ENCODE peak calls at places on chromosomes 12 and 14, in eight cellular contexts. W, B, O, S, D, N, E and T are unnamed samples.

GRCh38 chr14:95248422-95248821 is 71.3 kb downstream of the CLMN start:
- DNase-seq in N (peak), D (no peak), B (no peak), E (no peak), O (no peak), S (no peak), W (no peak), T (no peak)

GRCh38 chr14:34457186-34457585 is 4.9 kb downstream of the SPTSSA start:
- DNase-seq in D (no peak), B (no peak), N (no peak), O (no peak), E (no peak), W (no peak), S (no peak), T (no peak)

GRCh38 chr12:113185180-113186032 is at the start of the genes DDX54 and RITA1:
- DNase-seq in D (peak), B (peak), O (peak), S (peak), N (peak), W (no peak), E (peak), T (no peak)

GRCh38 chr12:75389706-75390105 is 1.2 kb upstream of the GLIPR1L2 start:
- DNase-seq in W (no peak), D (no peak), B (no peak), O (no peak), S (no peak), E (no peak), N (no peak), T (no peak)

GRCh38 chr12:31224768-31225448 is 101.0 kb downstream of the SINHCAF start:
- DNase-seq in S (no peak), D (no peak), N (no peak), E (no peak), B (no peak), O (no peak), W (no peak), T (no peak)

GRCh38 chr12:19688489-19688888 is 249.2 kb downstream of the AEBP2 start:
- DNase-seq in O (peak), N (no peak), B (no peak), S (no peak), W (no peak), D (no peak), E (no peak), T (no peak)

GRCh38 chr12:42372154-42372791 is 46.3 kb downstream of the PPHLN1 start:
- DNase-seq in E (peak), N (no peak), O (no peak), D (no peak), S (no peak), W (peak), B (peak), T (peak)

GRCh38 chr12:7937867-7938506 is 2.0 kb upstream of the SLC2A3 start:
- DNase-seq in W (no peak), E (peak), B (no peak), D (no peak), N (no peak), S (no peak), O (peak), T (no peak)

GRCh38 chr14:102795060-102795925 is 18.0 kb downstream of the TRAF3 start:
- DNase-seq in O (peak), D (no peak), N (peak), W (peak), S (no peak), E (peak), B (peak), T (peak)

GRCh38 chr12:126219654-126220279 is 1154.5 kb downstream of the AACS start:
- DNase-seq in S (no peak), N (no peak), D (no peak), B (no peak), E (no peak), W (no peak), O (peak), T (no peak)

GRCh38 chr14:52692248-52692962 is 3.0 kb downstream of the ERO1A start:
- DNase-seq in N (no peak), W (no peak), B (no peak), O (no peak), D (no peak), E (peak), S (no peak), T (no peak)

GRCh38 chr14:34212574-34212973 is 249.5 kb downstream of the SPTSSA start:
- DNase-seq in E (no peak), O (no peak), D (no peak), W (no peak), S (no peak), B (no peak), N (no peak), T (no peak)

GRCh38 chr14:88233915-88234314 is 89.2 kb downstream of the KCNK10 start:
- DNase-seq in N (no peak), E (peak), B (peak), S (no peak), D (no peak), W (no peak), O (no peak), T (no peak)

GRCh38 chr12:4120316-4120920 is 153.1 kb upstream of the CCND2 start:
- DNase-seq in W (no peak), E (no peak), B (no peak), O (peak), S (no peak), N (no peak), D (no peak), T (no peak)

GRCh38 chr12:47757840-47758583 is 668 bp downstream of the RAPGEF3 start:
- DNase-seq in S (no peak), W (no peak), D (peak), E (peak), B (no peak), N (no peak), O (peak), T (no peak)

GRCh38 chr12:47754126-47754525 is 4.6 kb downstream of the RAPGEF3 start:
- DNase-seq in N (no peak), W (no peak), B (no peak), S (no peak), E (no peak), O (no peak), D (no peak), T (no peak)

GRCh38 chr12:47757360-47757839 is 1.3 kb downstream of the RAPGEF3 start:
- DNase-seq in O (no peak), S (no peak), N (no peak), D (no peak), E (no peak), B (no peak), W (no peak), T (no peak)

GRCh38 chr12:47754881-47755280 is 3.8 kb downstream of the RAPGEF3 start:
- DNase-seq in D (no peak), B (peak), N (no peak), O (peak), W (no peak), S (no peak), E (peak), T (no peak)

DNA sequence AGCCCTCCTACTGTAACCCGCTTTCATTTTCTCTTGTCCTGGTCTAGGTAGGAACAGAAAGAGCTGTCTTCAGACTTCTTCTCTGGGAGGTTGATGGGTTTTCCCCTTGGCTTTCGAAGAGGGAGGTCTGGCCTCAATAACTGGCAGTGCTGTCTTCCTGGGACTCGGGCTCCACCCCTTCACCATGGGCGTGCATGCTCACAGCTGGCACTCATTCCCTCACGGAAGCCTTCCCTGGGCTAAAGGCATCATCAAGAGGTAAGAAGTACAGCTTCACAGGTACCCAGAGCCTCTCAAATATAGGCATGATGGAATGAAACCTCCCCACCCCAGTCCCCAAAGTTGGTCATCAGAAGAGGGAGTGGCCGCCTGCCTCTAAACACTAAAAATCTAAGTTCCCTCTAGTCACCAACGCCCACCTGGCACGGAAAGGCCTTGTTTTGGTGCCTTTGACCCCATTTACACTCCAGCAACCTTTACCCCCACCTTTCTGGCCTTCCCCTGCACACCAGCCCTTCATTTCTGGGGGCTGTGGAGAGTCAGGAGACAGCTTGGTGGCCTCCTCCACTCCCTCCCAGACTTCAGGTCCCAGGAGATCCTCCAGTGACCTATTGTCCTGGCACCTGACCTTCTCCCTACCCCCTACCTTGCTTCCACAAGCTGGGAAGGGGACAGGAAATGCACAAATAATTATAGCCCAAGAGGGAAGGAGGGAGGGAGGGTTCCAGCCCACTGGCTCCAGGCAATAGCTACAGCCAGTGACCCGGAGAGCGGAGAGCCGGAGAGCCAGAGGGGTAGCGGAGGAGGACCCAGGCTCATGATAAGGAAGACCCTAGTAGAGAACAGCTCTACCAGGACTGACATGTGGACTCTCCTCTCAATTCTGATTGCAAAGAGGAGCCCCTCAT is 2.8 kb downstream of the RAPGEF3 start:
- DNase-seq in D (no peak), W (no peak), O (peak), E (no peak), B (peak), S (no peak), N (no peak), T (no peak)
- TF ChIP-seq CTCF in D (no peak), W (no peak), O (no peak), E (no peak), B (no peak), S (no peak), N (no peak), T (no peak)

DNA sequence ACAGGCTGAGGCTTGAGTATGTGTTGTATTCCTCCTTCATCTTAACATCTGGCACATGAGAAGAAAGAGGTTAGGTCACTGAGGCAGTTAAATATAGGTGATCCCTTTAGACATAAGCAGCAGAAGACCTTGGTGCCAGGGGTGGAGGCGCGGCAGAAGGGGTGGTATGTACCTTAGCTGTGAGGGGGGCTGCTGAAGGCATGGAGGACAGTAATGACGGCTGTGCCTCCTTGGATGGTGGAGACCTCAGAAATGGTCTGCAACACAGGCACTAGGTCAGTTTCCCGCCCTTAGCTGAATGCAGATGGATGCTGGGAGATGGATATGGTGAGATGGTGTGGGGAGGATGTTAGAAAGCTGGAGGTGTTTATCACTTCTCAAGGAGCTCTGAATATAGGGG is 1.5 kb upstream of the PNMA1 start:
- DNase-seq in E (no peak), N (no peak), B (no peak), W (no peak), O (peak), D (no peak), S (no peak), T (no peak)
- H3K4me3 ChIP-seq in E (no peak), N (no peak), B (no peak), W (no peak), O (no peak), D (no peak), S (no peak), T (no peak)

DNA sequence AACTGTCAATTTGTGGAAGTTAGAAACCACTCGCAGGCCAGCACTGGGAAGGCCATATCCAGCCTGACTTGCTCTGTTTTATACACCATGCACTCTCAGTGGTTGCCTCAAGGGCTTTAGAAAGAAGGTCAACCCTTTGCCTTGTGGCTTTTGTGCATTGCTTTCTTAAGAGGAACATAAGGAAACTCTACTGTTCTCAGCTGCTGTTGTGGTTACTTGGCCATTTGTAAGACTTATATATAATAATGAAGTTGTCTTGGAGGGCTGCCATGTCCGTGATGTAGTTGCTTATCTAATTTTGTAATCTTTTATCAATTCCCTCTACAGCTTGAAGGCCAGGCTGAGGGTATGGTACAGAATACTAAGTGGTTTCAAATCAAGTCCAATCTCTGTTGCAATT is 637.8 kb downstream of the DIO2 start:
- DNase-seq in O (no peak), B (no peak), N (no peak), S (peak), D (no peak), W (no peak), E (no peak), T (no peak)
- TF ChIP-seq CTCF in O (no peak), B (no peak), N (no peak), S (no peak), D (no peak), W (no peak), E (no peak), T (no peak)

GRCh38 chr12:57091633-57092528 is 3.0 kb downstream of the NAB2 start:
- DNase-seq in W (no peak), O (peak), B (no peak), E (no peak), N (no peak), D (no peak), S (no peak), T (no peak)

GRCh38 chr12:57092876-57093411 is 4.0 kb downstream of the NAB2 start:
- DNase-seq in S (no peak), N (no peak), E (no peak), O (peak), D (no peak), W (no peak), B (no peak), T (no peak)

GRCh38 chr12:57092529-57092862 is 3.6 kb downstream of the NAB2 start:
- DNase-seq in O (peak), B (no peak), W (no peak), S (no peak), D (no peak), N (no peak), E (no peak), T (no peak)

GRCh38 chr12:57094194-57095160 is 5.6 kb downstream of the NAB2 start:
- DNase-seq in E (no peak), D (no peak), W (no peak), O (peak), B (no peak), N (no peak), S (no peak), T (no peak)

GRCh38 chr12:57093412-57094193 is 4.7 kb downstream of the NAB2 start:
- DNase-seq in W (no peak), N (peak), S (peak), D (peak), B (peak), E (peak), O (peak), T (no peak)
- H3K4me3 ChIP-seq in W (no peak), N (peak), S (peak), D (peak), B (no peak), E (no peak), O (peak), T (peak)

DNA sequence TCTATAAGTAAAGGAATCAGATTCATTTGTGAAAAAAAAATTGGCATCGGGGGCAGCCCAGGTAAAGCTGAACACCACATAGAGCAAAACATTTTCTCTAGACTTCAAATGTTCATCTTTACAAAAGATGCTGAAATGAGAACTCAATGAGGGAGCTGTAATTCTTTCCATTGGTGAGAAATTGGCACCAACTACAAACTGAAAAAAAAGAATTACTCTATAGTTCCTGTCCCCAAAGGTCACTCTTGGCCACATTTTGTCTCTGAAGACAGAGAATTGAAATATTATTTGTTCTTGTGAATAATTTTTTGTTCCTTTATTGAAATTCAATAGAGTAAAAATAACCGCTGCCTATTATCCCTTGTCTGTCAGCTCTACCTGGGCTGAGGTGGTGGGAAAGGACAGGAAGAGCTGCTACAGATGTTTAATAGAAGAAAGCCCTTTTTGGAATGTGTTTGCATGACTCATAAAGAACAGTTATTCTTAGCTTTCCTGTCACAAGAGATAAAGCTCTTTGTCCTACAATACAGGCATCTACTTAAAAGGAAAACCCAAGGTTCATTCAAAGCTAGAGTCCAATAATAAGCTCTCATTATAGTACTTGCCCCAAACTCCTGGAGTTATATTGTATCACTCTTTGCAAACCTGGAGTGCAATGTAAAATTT is 380.1 kb upstream of the KITLG start:
- DNase-seq in S (no peak), E (no peak), N (no peak), D (no peak), W (peak), B (no peak), O (no peak), T (no peak)
- TF ChIP-seq CTCF in S (no peak), E (no peak), N (no peak), D (no peak), W (no peak), B (no peak), O (no peak), T (no peak)

GRCh38 chr14:91056361-91056760 is 4.1 kb downstream of the RPS6KA5 start:
- DNase-seq in E (no peak), D (no peak), W (no peak), O (peak), B (no peak), S (no peak), N (no peak), T (no peak)

GRCh38 chr14:91055016-91055415 is 5.4 kb downstream of the RPS6KA5 start:
- DNase-seq in D (no peak), O (no peak), N (no peak), W (no peak), B (no peak), E (no peak), S (no peak), T (no peak)

GRCh38 chr14:91060472-91061308 is at the start of gene RPS6KA5:
- DNase-seq in O (peak), B (peak), D (peak), E (peak), N (peak), S (peak), W (peak), T (peak)

GRCh38 chr14:91059576-91060471 is 617 bp downstream of the RPS6KA5 start:
- DNase-seq in N (peak), W (no peak), D (peak), E (peak), O (peak), B (peak), S (no peak), T (no peak)

GRCh38 chr14:91058017-91058675 is 2.3 kb downstream of the RPS6KA5 start:
- DNase-seq in W (no peak), O (peak), S (no peak), N (no peak), E (no peak), B (no peak), D (no peak), T (no peak)
- H3K4me3 ChIP-seq in W (no peak), O (no peak), S (no peak), N (no peak), E (no peak), B (no peak), D (no peak), T (no peak)

GRCh38 chr14:75793806-75794205 is 132.8 kb downstream of the TTLL5 start:
- DNase-seq in N (no peak), E (no peak), S (no peak), W (no peak), B (no peak), D (no peak), O (no peak), T (no peak)
- TF ChIP-seq CTCF in N (peak), E (no peak), S (peak), W (no peak), B (no peak), D (no peak), O (peak), T (no peak)

GRCh38 chr14:99271288-99271941 is 582 bp downstream of the BCL11B start:
- DNase-seq in W (no peak), O (peak), N (no peak), B (no peak), E (peak), S (no peak), D (no peak), T (no peak)

GRCh38 chr14:99270491-99271287 is 1.3 kb downstream of the BCL11B start:
- DNase-seq in D (no peak), S (no peak), N (peak), O (peak), W (no peak), B (no peak), E (peak), T (no peak)

GRCh38 chr14:99266181-99267178 is 5.5 kb downstream of the BCL11B start:
- DNase-seq in B (peak), S (peak), W (no peak), D (peak), O (peak), N (peak), E (peak), T (peak)

GRCh38 chr14:99267871-99268775 is 3.9 kb downstream of the BCL11B start:
- DNase-seq in B (no peak), D (no peak), S (no peak), W (no peak), O (peak), N (peak), E (no peak), T (no peak)

DNA sequence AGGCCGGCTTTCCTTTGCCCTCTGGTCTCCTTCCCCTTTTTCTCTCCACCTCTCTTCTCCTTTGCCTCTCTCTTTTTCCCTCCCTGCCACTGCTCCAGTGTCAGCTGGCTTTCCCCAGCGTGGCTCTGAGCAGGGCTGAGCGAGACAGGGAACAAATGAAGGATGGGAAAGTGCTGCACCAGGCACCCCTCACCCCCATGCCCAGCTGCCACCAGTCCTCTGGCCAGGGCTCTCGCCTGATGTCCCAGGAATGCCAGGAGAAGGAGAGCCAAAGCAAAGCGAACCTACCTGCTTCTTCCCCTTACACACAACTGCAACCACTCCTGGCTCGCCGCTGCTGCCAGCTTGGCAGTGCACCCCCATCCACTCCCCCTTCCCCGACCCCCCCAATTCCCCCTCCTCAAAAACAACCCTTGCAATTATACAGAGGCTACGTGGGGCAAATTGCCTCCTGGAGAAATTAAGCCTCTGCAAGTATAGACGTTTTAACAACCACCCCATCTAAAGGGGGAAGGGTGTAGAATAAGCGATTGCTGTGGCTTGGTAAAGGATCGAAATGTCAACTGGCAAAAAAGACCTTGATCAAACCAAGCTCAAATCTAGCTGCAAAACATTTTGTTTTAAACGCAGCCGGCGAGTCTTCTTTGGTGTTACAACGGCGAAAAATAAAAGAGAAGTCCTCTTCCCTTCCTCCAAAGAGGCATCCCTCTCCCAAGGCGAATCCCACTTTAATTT is 3.1 kb downstream of the BCL11B start:
- DNase-seq in O (peak), E (peak), B (no peak), D (no peak), W (no peak), N (peak), S (no peak), T (no peak)
- H3K4me3 ChIP-seq in O (no peak), E (no peak), B (no peak), D (no peak), W (no peak), N (no peak), S (no peak), T (no peak)